ENCODE peak calls at places on chromosomes 7 and 10, in nine cellular contexts. One of them, this sample, is unnamed.

GRCh38 chr10:95550073-95550672 is 11.0 kb downstream of the SORBS1 start:
- DNase-seq in amniotic stem cell: no peak
- DNase-seq in mucosa of gallbladder: no peak
- DNase-seq in HTR-8/SVneo: no peak
- DNase-seq in stimulated activated CD8-positive, alpha-beta memory T cell treated with anti-CD3 and anti-CD28 coated beads, Interleukin-7, amount 100 ng/mL, for 1 hour: no peak
- DNase-seq in GM19239: no peak
- DNase-seq in HCT116: no peak
- DNase-seq in 8988T: no peak
- DNase-seq in cardiac muscle cell: no peak
- DNase-seq in this sample: no peak

GRCh38 chr7:78924581-78924980 is 528.9 kb downstream of the MAGI2 start:
- DNase-seq in GM19239: no peak
- DNase-seq in HCT116: peak
- DNase-seq in cardiac muscle cell: peak
- DNase-seq in stimulated activated CD8-positive, alpha-beta memory T cell treated with anti-CD3 and anti-CD28 coated beads, Interleukin-7, amount 100 ng/mL, for 1 hour: no peak
- DNase-seq in 8988T: no peak
- DNase-seq in amniotic stem cell: peak
- DNase-seq in mucosa of gallbladder: no peak
- DNase-seq in HTR-8/SVneo: no peak
- DNase-seq in this sample: no peak

GRCh38 chr10:52066383-52066782 is 247.7 kb upstream of the DKK1 start:
- DNase-seq in GM19239: no peak
- DNase-seq in HTR-8/SVneo: no peak
- DNase-seq in mucosa of gallbladder: no peak
- DNase-seq in amniotic stem cell: no peak
- DNase-seq in stimulated activated CD8-positive, alpha-beta memory T cell treated with anti-CD3 and anti-CD28 coated beads, Interleukin-7, amount 100 ng/mL, for 1 hour: no peak
- DNase-seq in HCT116: no peak
- DNase-seq in 8988T: peak
- DNase-seq in cardiac muscle cell: no peak
- DNase-seq in this sample: no peak

GRCh38 chr10:108465871-108466641 is 1301.5 kb upstream of the SORCS1 start:
- DNase-seq in HCT116: no peak
- DNase-seq in cardiac muscle cell: peak
- DNase-seq in stimulated activated CD8-positive, alpha-beta memory T cell treated with anti-CD3 and anti-CD28 coated beads, Interleukin-7, amount 100 ng/mL, for 1 hour: no peak
- DNase-seq in amniotic stem cell: no peak
- DNase-seq in HTR-8/SVneo: no peak
- DNase-seq in mucosa of gallbladder: peak
- DNase-seq in GM19239: no peak
- DNase-seq in 8988T: no peak
- DNase-seq in this sample: no peak

GRCh38 chr7:46993396-46993795 is 588.5 kb downstream of the TNS3 start:
- DNase-seq in 8988T: no peak
- DNase-seq in mucosa of gallbladder: no peak
- DNase-seq in HCT116: no peak
- DNase-seq in HTR-8/SVneo: no peak
- DNase-seq in amniotic stem cell: no peak
- DNase-seq in GM19239: no peak
- DNase-seq in stimulated activated CD8-positive, alpha-beta memory T cell treated with anti-CD3 and anti-CD28 coated beads, Interleukin-7, amount 100 ng/mL, for 1 hour: no peak
- DNase-seq in cardiac muscle cell: peak
- DNase-seq in this sample: no peak

GRCh38 chr10:1411956-1412355 is 325.4 kb downstream of the ADARB2 start:
- DNase-seq in GM19239: no peak
- DNase-seq in cardiac muscle cell: no peak
- DNase-seq in HCT116: no peak
- DNase-seq in 8988T: no peak
- DNase-seq in stimulated activated CD8-positive, alpha-beta memory T cell treated with anti-CD3 and anti-CD28 coated beads, Interleukin-7, amount 100 ng/mL, for 1 hour: no peak
- DNase-seq in amniotic stem cell: no peak
- DNase-seq in HTR-8/SVneo: no peak
- DNase-seq in mucosa of gallbladder: peak
- DNase-seq in this sample: no peak

GRCh38 chr10:103885617-103886016 is 30.2 kb upstream of the SH3PXD2A start:
- DNase-seq in HCT116: no peak
- DNase-seq in amniotic stem cell: no peak
- DNase-seq in stimulated activated CD8-positive, alpha-beta memory T cell treated with anti-CD3 and anti-CD28 coated beads, Interleukin-7, amount 100 ng/mL, for 1 hour: no peak
- DNase-seq in cardiac muscle cell: peak
- DNase-seq in mucosa of gallbladder: no peak
- DNase-seq in HTR-8/SVneo: no peak
- DNase-seq in GM19239: no peak
- DNase-seq in 8988T: no peak
- DNase-seq in this sample: no peak

GRCh38 chr7:1705339-1705738 is 35.3 kb downstream of the ELFN1 start:
- DNase-seq in stimulated activated CD8-positive, alpha-beta memory T cell treated with anti-CD3 and anti-CD28 coated beads, Interleukin-7, amount 100 ng/mL, for 1 hour: no peak
- DNase-seq in HTR-8/SVneo: no peak
- DNase-seq in cardiac muscle cell: no peak
- DNase-seq in amniotic stem cell: no peak
- DNase-seq in mucosa of gallbladder: no peak
- DNase-seq in 8988T: no peak
- DNase-seq in HCT116: no peak
- DNase-seq in GM19239: no peak
- DNase-seq in this sample: peak

GRCh38 chr10:84405662-84406061 is 77.3 kb downstream of the CCSER2 start:
- DNase-seq in 8988T: no peak
- DNase-seq in mucosa of gallbladder: no peak
- DNase-seq in GM19239: no peak
- DNase-seq in HTR-8/SVneo: no peak
- DNase-seq in cardiac muscle cell: no peak
- DNase-seq in amniotic stem cell: no peak
- DNase-seq in HCT116: no peak
- DNase-seq in stimulated activated CD8-positive, alpha-beta memory T cell treated with anti-CD3 and anti-CD28 coated beads, Interleukin-7, amount 100 ng/mL, for 1 hour: no peak
- DNase-seq in this sample: no peak

GRCh38 chr10:93468532-93469213 is 13.5 kb downstream of the MYOF start:
- DNase-seq in GM19239: no peak
- DNase-seq in stimulated activated CD8-positive, alpha-beta memory T cell treated with anti-CD3 and anti-CD28 coated beads, Interleukin-7, amount 100 ng/mL, for 1 hour: no peak
- DNase-seq in cardiac muscle cell: peak
- DNase-seq in amniotic stem cell: peak
- DNase-seq in HCT116: peak
- DNase-seq in 8988T: peak
- DNase-seq in HTR-8/SVneo: peak
- DNase-seq in mucosa of gallbladder: no peak
- DNase-seq in this sample: no peak

GRCh38 chr7:129550673-129551360 is 48.5 kb downstream of the SMKR1 start:
- DNase-seq in stimulated activated CD8-positive, alpha-beta memory T cell treated with anti-CD3 and anti-CD28 coated beads, Interleukin-7, amount 100 ng/mL, for 1 hour: no peak
- DNase-seq in HTR-8/SVneo: no peak
- DNase-seq in cardiac muscle cell: no peak
- DNase-seq in mucosa of gallbladder: no peak
- DNase-seq in amniotic stem cell: peak
- DNase-seq in GM19239: no peak
- DNase-seq in HCT116: no peak
- DNase-seq in 8988T: no peak
- DNase-seq in this sample: no peak

GRCh38 chr7:30141405-30142045 is 6.7 kb downstream of the MTURN start:
- DNase-seq in stimulated activated CD8-positive, alpha-beta memory T cell treated with anti-CD3 and anti-CD28 coated beads, Interleukin-7, amount 100 ng/mL, for 1 hour: no peak
- DNase-seq in cardiac muscle cell: no peak
- DNase-seq in HCT116: no peak
- DNase-seq in HTR-8/SVneo: no peak
- DNase-seq in GM19239: no peak
- DNase-seq in 8988T: no peak
- DNase-seq in amniotic stem cell: no peak
- DNase-seq in mucosa of gallbladder: no peak
- DNase-seq in this sample: no peak

GRCh38 chr10:3763035-3763456 is 22.0 kb downstream of the KLF6 start:
- DNase-seq in 8988T: no peak
- DNase-seq in amniotic stem cell: no peak
- DNase-seq in HTR-8/SVneo: no peak
- DNase-seq in cardiac muscle cell: no peak
- DNase-seq in mucosa of gallbladder: no peak
- DNase-seq in GM19239: no peak
- DNase-seq in stimulated activated CD8-positive, alpha-beta memory T cell treated with anti-CD3 and anti-CD28 coated beads, Interleukin-7, amount 100 ng/mL, for 1 hour: no peak
- DNase-seq in HCT116: peak
- DNase-seq in this sample: no peak

GRCh38 chr10:98424308-98425254 is 9.6 kb upstream of the PYROXD2 start:
- DNase-seq in cardiac muscle cell: no peak
- DNase-seq in stimulated activated CD8-positive, alpha-beta memory T cell treated with anti-CD3 and anti-CD28 coated beads, Interleukin-7, amount 100 ng/mL, for 1 hour: no peak
- DNase-seq in HCT116: no peak
- DNase-seq in GM19239: no peak
- DNase-seq in 8988T: no peak
- DNase-seq in HTR-8/SVneo: no peak
- DNase-seq in mucosa of gallbladder: no peak
- DNase-seq in amniotic stem cell: no peak
- DNase-seq in this sample: no peak